ENCODE peak calls at places on chromosome 4, in nine cellular contexts. One of them, this sample, is unnamed.

GRCh38 chr4:26094911-26095310 is 180.9 kb downstream of the SMIM20 start:
- DNase-seq in T-cell: no peak
- DNase-seq in COR-L47: no peak
- DNase-seq in activated CD4-positive, alpha-beta memory T cell treated with anti-CD3 and anti-CD28 coated beads, Interleukin-2, amount 10 ng/mL, durations not matched to agents 7 days and 5 days: no peak
- DNase-seq in NCI-H1417 treated with DMSO at 0.1 percent for 48 hours: no peak
- DNase-seq in pancreas: no peak
- DNase-seq in ACHN: no peak
- DNase-seq in left ventricle myocardium superior: no peak
- DNase-seq in caudate nucleus: no peak
- DNase-seq in this sample: no peak

GRCh38 chr4:125104616-125105015 is 210.1 kb upstream of the FAT4 start:
- DNase-seq in T-cell: no peak
- DNase-seq in NCI-H1417 treated with DMSO at 0.1 percent for 48 hours: no peak
- DNase-seq in left ventricle myocardium superior: no peak
- DNase-seq in ACHN: no peak
- DNase-seq in COR-L47: no peak
- DNase-seq in activated CD4-positive, alpha-beta memory T cell treated with anti-CD3 and anti-CD28 coated beads, Interleukin-2, amount 10 ng/mL, durations not matched to agents 7 days and 5 days: no peak
- DNase-seq in caudate nucleus: no peak
- DNase-seq in pancreas: no peak
- DNase-seq in this sample: no peak

GRCh38 chr4:77268108-77268507 is 111.1 kb downstream of the CCNG2 start:
- DNase-seq in pancreas: no peak
- DNase-seq in ACHN: no peak
- DNase-seq in left ventricle myocardium superior: no peak
- DNase-seq in COR-L47: no peak
- DNase-seq in T-cell: no peak
- DNase-seq in activated CD4-positive, alpha-beta memory T cell treated with anti-CD3 and anti-CD28 coated beads, Interleukin-2, amount 10 ng/mL, durations not matched to agents 7 days and 5 days: no peak
- DNase-seq in caudate nucleus: no peak
- DNase-seq in NCI-H1417 treated with DMSO at 0.1 percent for 48 hours: no peak
- DNase-seq in this sample: no peak

GRCh38 chr4:7014815-7015214 is 28.4 kb upstream of the TADA2B start:
- DNase-seq in T-cell: no peak
- DNase-seq in pancreas: no peak
- DNase-seq in activated CD4-positive, alpha-beta memory T cell treated with anti-CD3 and anti-CD28 coated beads, Interleukin-2, amount 10 ng/mL, durations not matched to agents 7 days and 5 days: no peak
- DNase-seq in left ventricle myocardium superior: no peak
- DNase-seq in NCI-H1417 treated with DMSO at 0.1 percent for 48 hours: no peak
- DNase-seq in COR-L47: no peak
- DNase-seq in ACHN: no peak
- DNase-seq in caudate nucleus: no peak
- DNase-seq in this sample: no peak

GRCh38 chr4:176107695-176108094 is 42.1 kb downstream of the WDR17 start:
- DNase-seq in caudate nucleus: no peak
- DNase-seq in pancreas: no peak
- DNase-seq in T-cell: no peak
- DNase-seq in left ventricle myocardium superior: no peak
- DNase-seq in activated CD4-positive, alpha-beta memory T cell treated with anti-CD3 and anti-CD28 coated beads, Interleukin-2, amount 10 ng/mL, durations not matched to agents 7 days and 5 days: no peak
- DNase-seq in ACHN: no peak
- DNase-seq in NCI-H1417 treated with DMSO at 0.1 percent for 48 hours: no peak
- DNase-seq in COR-L47: no peak
- DNase-seq in this sample: no peak

GRCh38 chr4:104866809-104867208 is 279.9 kb upstream of the TET2 start:
- DNase-seq in left ventricle myocardium superior: no peak
- DNase-seq in T-cell: no peak
- DNase-seq in NCI-H1417 treated with DMSO at 0.1 percent for 48 hours: no peak
- DNase-seq in caudate nucleus: no peak
- DNase-seq in activated CD4-positive, alpha-beta memory T cell treated with anti-CD3 and anti-CD28 coated beads, Interleukin-2, amount 10 ng/mL, durations not matched to agents 7 days and 5 days: no peak
- DNase-seq in ACHN: no peak
- DNase-seq in COR-L47: no peak
- DNase-seq in pancreas: no peak
- DNase-seq in this sample: no peak

GRCh38 chr4:73669410-73670183 is 49.4 kb upstream of the RASSF6 start:
- DNase-seq in activated CD4-positive, alpha-beta memory T cell treated with anti-CD3 and anti-CD28 coated beads, Interleukin-2, amount 10 ng/mL, durations not matched to agents 7 days and 5 days: no peak
- DNase-seq in ACHN: no peak
- DNase-seq in NCI-H1417 treated with DMSO at 0.1 percent for 48 hours: no peak
- DNase-seq in T-cell: no peak
- DNase-seq in caudate nucleus: no peak
- DNase-seq in left ventricle myocardium superior: no peak
- DNase-seq in pancreas: peak
- DNase-seq in COR-L47: peak
- DNase-seq in this sample: no peak

GRCh38 chr4:34046580-34046979 is 2197.7 kb downstream of the ARAP2 start:
- DNase-seq in pancreas: no peak
- DNase-seq in COR-L47: no peak
- DNase-seq in T-cell: no peak
- DNase-seq in caudate nucleus: no peak
- DNase-seq in activated CD4-positive, alpha-beta memory T cell treated with anti-CD3 and anti-CD28 coated beads, Interleukin-2, amount 10 ng/mL, durations not matched to agents 7 days and 5 days: no peak
- DNase-seq in left ventricle myocardium superior: no peak
- DNase-seq in ACHN: peak
- DNase-seq in NCI-H1417 treated with DMSO at 0.1 percent for 48 hours: no peak
- DNase-seq in this sample: no peak

GRCh38 chr4:26899991-26900390 is 39.4 kb downstream of the STIM2 start:
- DNase-seq in activated CD4-positive, alpha-beta memory T cell treated with anti-CD3 and anti-CD28 coated beads, Interleukin-2, amount 10 ng/mL, durations not matched to agents 7 days and 5 days: no peak
- DNase-seq in caudate nucleus: no peak
- DNase-seq in pancreas: no peak
- DNase-seq in NCI-H1417 treated with DMSO at 0.1 percent for 48 hours: no peak
- DNase-seq in T-cell: no peak
- DNase-seq in left ventricle myocardium superior: no peak
- DNase-seq in ACHN: no peak
- DNase-seq in COR-L47: no peak
- DNase-seq in this sample: no peak

GRCh38 chr4:184282895-184283654 is 65.4 kb upstream of the ENPP6 start:
- DNase-seq in T-cell: no peak
- DNase-seq in ACHN: no peak
- DNase-seq in pancreas: no peak
- DNase-seq in left ventricle myocardium superior: no peak
- DNase-seq in activated CD4-positive, alpha-beta memory T cell treated with anti-CD3 and anti-CD28 coated beads, Interleukin-2, amount 10 ng/mL, durations not matched to agents 7 days and 5 days: no peak
- DNase-seq in COR-L47: no peak
- DNase-seq in caudate nucleus: no peak
- DNase-seq in NCI-H1417 treated with DMSO at 0.1 percent for 48 hours: peak
- DNase-seq in this sample: no peak

GRCh38 chr4:169116270-169116901 is 106.3 kb upstream of the CBR4 start:
- DNase-seq in NCI-H1417 treated with DMSO at 0.1 percent for 48 hours: no peak
- DNase-seq in caudate nucleus: peak
- DNase-seq in T-cell: no peak
- DNase-seq in COR-L47: no peak
- DNase-seq in left ventricle myocardium superior: peak
- DNase-seq in pancreas: no peak
- DNase-seq in activated CD4-positive, alpha-beta memory T cell treated with anti-CD3 and anti-CD28 coated beads, Interleukin-2, amount 10 ng/mL, durations not matched to agents 7 days and 5 days: no peak
- DNase-seq in ACHN: no peak
- DNase-seq in this sample: no peak

GRCh38 chr4:176794151-176794550 is 1.4 kb upstream of the VEGFC start:
- DNase-seq in T-cell: no peak
- DNase-seq in ACHN: no peak
- DNase-seq in COR-L47: no peak
- DNase-seq in pancreas: no peak
- DNase-seq in NCI-H1417 treated with DMSO at 0.1 percent for 48 hours: no peak
- DNase-seq in activated CD4-positive, alpha-beta memory T cell treated with anti-CD3 and anti-CD28 coated beads, Interleukin-2, amount 10 ng/mL, durations not matched to agents 7 days and 5 days: no peak
- DNase-seq in caudate nucleus: no peak
- DNase-seq in left ventricle myocardium superior: no peak
- DNase-seq in this sample: no peak

GRCh38 chr4:80201326-80202151 is 4.2 kb downstream of the PRDM8 start:
- DNase-seq in caudate nucleus: no peak
- DNase-seq in COR-L47: no peak
- DNase-seq in T-cell: peak
- DNase-seq in ACHN: no peak
- DNase-seq in activated CD4-positive, alpha-beta memory T cell treated with anti-CD3 and anti-CD28 coated beads, Interleukin-2, amount 10 ng/mL, durations not matched to agents 7 days and 5 days: no peak
- DNase-seq in pancreas: no peak
- DNase-seq in left ventricle myocardium superior: peak
- DNase-seq in NCI-H1417 treated with DMSO at 0.1 percent for 48 hours: no peak
- DNase-seq in this sample: no peak

GRCh38 chr4:133641191-133641590 is 492.1 kb downstream of the PCDH10 start:
- DNase-seq in activated CD4-positive, alpha-beta memory T cell treated with anti-CD3 and anti-CD28 coated beads, Interleukin-2, amount 10 ng/mL, durations not matched to agents 7 days and 5 days: no peak
- DNase-seq in caudate nucleus: no peak
- DNase-seq in ACHN: no peak
- DNase-seq in COR-L47: no peak
- DNase-seq in pancreas: no peak
- DNase-seq in NCI-H1417 treated with DMSO at 0.1 percent for 48 hours: no peak
- DNase-seq in T-cell: no peak
- DNase-seq in left ventricle myocardium superior: no peak
- DNase-seq in this sample: no peak

GRCh38 chr4:53116959-53117358 is 248.9 kb downstream of the SCFD2 start:
- DNase-seq in caudate nucleus: no peak
- DNase-seq in T-cell: no peak
- DNase-seq in COR-L47: no peak
- DNase-seq in activated CD4-positive, alpha-beta memory T cell treated with anti-CD3 and anti-CD28 coated beads, Interleukin-2, amount 10 ng/mL, durations not matched to agents 7 days and 5 days: no peak
- DNase-seq in ACHN: no peak
- DNase-seq in left ventricle myocardium superior: no peak
- DNase-seq in pancreas: no peak
- DNase-seq in NCI-H1417 treated with DMSO at 0.1 percent for 48 hours: no peak
- DNase-seq in this sample: no peak

GRCh38 chr4:123403205-123403604 is 6.6 kb downstream of the SPRY1 start:
- DNase-seq in T-cell: no peak
- DNase-seq in left ventricle myocardium superior: no peak
- DNase-seq in NCI-H1417 treated with DMSO at 0.1 percent for 48 hours: no peak
- DNase-seq in activated CD4-positive, alpha-beta memory T cell treated with anti-CD3 and anti-CD28 coated beads, Interleukin-2, amount 10 ng/mL, durations not matched to agents 7 days and 5 days: no peak
- DNase-seq in COR-L47: no peak
- DNase-seq in pancreas: no peak
- DNase-seq in caudate nucleus: no peak
- DNase-seq in ACHN: no peak
- DNase-seq in this sample: no peak

GRCh38 chr4:99863804-99864203 is 30.4 kb downstream of the LAMTOR3 start:
- DNase-seq in caudate nucleus: no peak
- DNase-seq in COR-L47: no peak
- DNase-seq in pancreas: no peak
- DNase-seq in NCI-H1417 treated with DMSO at 0.1 percent for 48 hours: no peak
- DNase-seq in ACHN: no peak
- DNase-seq in T-cell: no peak
- DNase-seq in left ventricle myocardium superior: no peak
- DNase-seq in activated CD4-positive, alpha-beta memory T cell treated with anti-CD3 and anti-CD28 coated beads, Interleukin-2, amount 10 ng/mL, durations not matched to agents 7 days and 5 days: no peak
- DNase-seq in this sample: no peak

GRCh38 chr4:86118696-86119095 is 241.2 kb downstream of the MAPK10 start:
- DNase-seq in activated CD4-positive, alpha-beta memory T cell treated with anti-CD3 and anti-CD28 coated beads, Interleukin-2, amount 10 ng/mL, durations not matched to agents 7 days and 5 days: no peak
- DNase-seq in ACHN: no peak
- DNase-seq in COR-L47: no peak
- DNase-seq in NCI-H1417 treated with DMSO at 0.1 percent for 48 hours: no peak
- DNase-seq in pancreas: no peak
- DNase-seq in T-cell: no peak
- DNase-seq in caudate nucleus: no peak
- DNase-seq in left ventricle myocardium superior: no peak
- DNase-seq in this sample: no peak

GRCh38 chr4:3660086-3660927 is 105.9 kb upstream of the ADRA2C start:
- DNase-seq in NCI-H1417 treated with DMSO at 0.1 percent for 48 hours: no peak
- DNase-seq in T-cell: no peak
- DNase-seq in activated CD4-positive, alpha-beta memory T cell treated with anti-CD3 and anti-CD28 coated beads, Interleukin-2, amount 10 ng/mL, durations not matched to agents 7 days and 5 days: no peak
- DNase-seq in COR-L47: peak
- DNase-seq in left ventricle myocardium superior: no peak
- DNase-seq in caudate nucleus: peak
- DNase-seq in ACHN: no peak
- DNase-seq in pancreas: peak
- DNase-seq in this sample: peak

GRCh38 chr4:183408791-183409190 is 35.6 kb upstream of the CDKN2AIP start:
- DNase-seq in pancreas: no peak
- DNase-seq in left ventricle myocardium superior: no peak
- DNase-seq in COR-L47: no peak
- DNase-seq in activated CD4-positive, alpha-beta memory T cell treated with anti-CD3 and anti-CD28 coated beads, Interleukin-2, amount 10 ng/mL, durations not matched to agents 7 days and 5 days: no peak
- DNase-seq in NCI-H1417 treated with DMSO at 0.1 percent for 48 hours: no peak
- DNase-seq in caudate nucleus: no peak
- DNase-seq in ACHN: peak
- DNase-seq in T-cell: no peak
- DNase-seq in this sample: no peak

GRCh38 chr4:104465201-104465600 is 29.5 kb downstream of the CXXC4 start:
- DNase-seq in left ventricle myocardium superior: no peak
- DNase-seq in pancreas: no peak
- DNase-seq in caudate nucleus: no peak
- DNase-seq in activated CD4-positive, alpha-beta memory T cell treated with anti-CD3 and anti-CD28 coated beads, Interleukin-2, amount 10 ng/mL, durations not matched to agents 7 days and 5 days: no peak
- DNase-seq in COR-L47: no peak
- DNase-seq in T-cell: no peak
- DNase-seq in NCI-H1417 treated with DMSO at 0.1 percent for 48 hours: no peak
- DNase-seq in ACHN: no peak
- DNase-seq in this sample: no peak